ENCODE peak calls at places on chromosomes 1 and 21, in nine cellular contexts. N is GM23338, A is fibroblast of lung, Q is IMR-90, B is HCT116, S is K562, P is hepatocyte, O is DND-41, Y is astrocyte. U is an unnamed sample.
A peak's percentile ranks its signal among the peaks of the same experiment; 100 is the strongest.

GRCh38 chr1:227883641-227884301 is 64.0 kb downstream of the WNT9A start:
- DNase-seq in N (no peak), B (no peak), P (no peak), Y (no peak), S (no peak), A (no peak), O (no peak), Q (no peak), U (no peak)

GRCh38 chr1:12098786-12099185 is 35.7 kb downstream of the TNFRSF8 start:
- DNase-seq in P (no peak), O (no peak), Y (no peak), B (no peak), N (no peak), S (no peak), A (no peak), Q (peak; percentile 70), U (peak; percentile 50)

GRCh38 chr1:1431006-1431844 is 4.3 kb upstream of the VWA1 start:
- DNase-seq in A (no peak), N (no peak), O (no peak), Q (no peak), S (peak; percentile 70), B (no peak), P (no peak), Y (no peak), U (no peak)

GRCh38 chr1:179228783-179229213 is 679 bp downstream of the ABL2 start:
- DNase-seq in P (peak; percentile 69), Y (no peak), A (peak; percentile 21), O (peak; percentile 50), N (peak; percentile 78), S (peak; percentile 75), B (no peak), Q (peak; percentile 15), U (peak; percentile 6)

GRCh38 chr1:56481140-56481694 is 98.1 kb downstream of the PLPP3 start:
- DNase-seq in N (no peak), O (no peak), Y (no peak), A (no peak), B (no peak), P (no peak), S (peak; percentile 15), Q (no peak), U (no peak)

GRCh38 chr21:16084776-16085364 is 355.1 kb downstream of the USP25 start:
- DNase-seq in P (no peak), S (no peak), Y (peak; percentile 84), B (no peak), A (peak; percentile 82), O (no peak), N (no peak), Q (peak; percentile 70), U (peak; percentile 88)

GRCh38 chr1:223331929-223332328 is 32.0 kb downstream of the SUSD4 start:
- DNase-seq in N (no peak), P (no peak), Q (peak; percentile 72), S (no peak), A (no peak), Y (peak; percentile 85), O (no peak), B (peak; percentile 2), U (peak; percentile 74)

GRCh38 chr1:245735831-245736530 is 581.2 kb downstream of the KIF26B start:
- DNase-seq in A (peak; percentile 71), O (no peak), Y (peak; percentile 52), P (no peak), Q (peak; percentile 41), B (no peak), N (no peak), S (no peak), U (peak; percentile 11)

GRCh38 chr21:41952568-41953248 is 1.1 kb downstream of the C2CD2 start:
- DNase-seq in P (no peak), Y (no peak), N (peak; percentile 49), S (no peak), Q (peak; percentile 16), O (no peak), A (no peak), B (no peak), U (peak; percentile 37)

GRCh38 chr21:41951876-41952567 is 1.8 kb downstream of the C2CD2 start:
- DNase-seq in B (no peak), A (no peak), O (no peak), S (no peak), Q (no peak), N (no peak), P (no peak), Y (no peak), U (no peak)

GRCh38 chr21:41953249-41953830 is 478 bp downstream of the C2CD2 start:
- DNase-seq in Q (no peak), B (no peak), A (no peak), Y (no peak), S (no peak), O (no peak), P (peak; percentile 42), N (peak; percentile 32), U (peak; percentile 23)

GRCh38 chr21:41948901-41949300 is 4.9 kb downstream of the C2CD2 start:
- DNase-seq in P (no peak), O (no peak), S (no peak), Q (no peak), A (no peak), B (no peak), N (no peak), Y (no peak), U (no peak)

DNA sequence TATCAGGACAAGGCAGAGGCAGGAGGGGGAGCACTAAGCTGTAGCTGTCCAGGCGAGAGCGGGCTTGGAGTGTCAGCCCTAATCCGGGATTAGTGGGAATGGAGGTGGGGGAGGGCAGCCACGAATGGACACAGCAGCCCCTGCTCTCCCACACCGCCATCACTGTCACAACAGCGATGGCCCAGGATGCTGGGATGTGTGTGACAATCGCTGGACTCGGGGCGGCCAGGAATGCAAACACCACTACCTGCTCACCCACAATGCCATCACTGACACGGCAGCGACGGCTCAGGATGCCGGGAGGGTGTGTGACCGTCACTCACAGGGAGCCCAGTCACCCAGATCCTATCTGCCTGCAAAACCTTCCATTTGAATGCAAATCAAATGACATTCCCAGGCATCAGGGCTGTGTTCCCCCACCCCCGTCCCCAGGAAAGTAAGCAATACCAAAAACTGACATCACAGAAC is 2.8 kb downstream of the C2CD2 start:
- DNase-seq in O (no peak), Q (no peak), S (no peak), Y (no peak), A (no peak), B (no peak), N (peak; percentile 65), P (no peak), U (no peak)
- H3K4me3 ChIP-seq in O (no peak overlapping the region), Q (no peak overlapping the region), S (no peak overlapping the region), Y (no peak overlapping the region), A (no peak overlapping the region), B (no peak overlapping the region), N (peak overlapping the region; percentile 39), P (no peak overlapping the region), U (peak overlapping the region; percentile 76)

GRCh38 chr1:84587099-84587498 is 12.9 kb upstream of the CTBS start:
- DNase-seq in Y (no peak), B (no peak), Q (no peak), A (no peak), S (no peak), O (no peak), P (no peak), N (no peak), U (no peak)
- H3K4me2 ChIP-seq in Y (no peak overlapping the region), B (no peak overlapping the region), Q (no peak overlapping the region), A (no peak overlapping the region), S (no peak overlapping the region), O (no peak overlapping the region), P (no peak overlapping the region), N (no peak overlapping the region), U (no peak overlapping the region)

GRCh38 chr1:4171480-4172450 is 271.7 kb upstream of the C1orf174 start:
- DNase-seq in Y (no peak), S (no peak), Q (no peak), O (no peak), B (no peak), A (no peak), P (no peak), N (no peak), U (no peak)

GRCh38 chr1:4170953-4171352 is 270.9 kb upstream of the C1orf174 start:
- DNase-seq in N (no peak), Y (no peak), B (no peak), O (no peak), S (no peak), A (no peak), Q (no peak), P (no peak), U (no peak)

GRCh38 chr1:4174291-4175200 is 274.5 kb upstream of the C1orf174 start:
- DNase-seq in Q (no peak), S (peak; percentile 6), A (no peak), Y (no peak), N (no peak), P (no peak), O (no peak), B (no peak), U (no peak)

GRCh38 chr1:4173731-4174130 is 273.7 kb upstream of the C1orf174 start:
- DNase-seq in O (no peak), P (no peak), N (no peak), Y (no peak), S (no peak), Q (no peak), A (no peak), B (no peak), U (no peak)

DNA sequence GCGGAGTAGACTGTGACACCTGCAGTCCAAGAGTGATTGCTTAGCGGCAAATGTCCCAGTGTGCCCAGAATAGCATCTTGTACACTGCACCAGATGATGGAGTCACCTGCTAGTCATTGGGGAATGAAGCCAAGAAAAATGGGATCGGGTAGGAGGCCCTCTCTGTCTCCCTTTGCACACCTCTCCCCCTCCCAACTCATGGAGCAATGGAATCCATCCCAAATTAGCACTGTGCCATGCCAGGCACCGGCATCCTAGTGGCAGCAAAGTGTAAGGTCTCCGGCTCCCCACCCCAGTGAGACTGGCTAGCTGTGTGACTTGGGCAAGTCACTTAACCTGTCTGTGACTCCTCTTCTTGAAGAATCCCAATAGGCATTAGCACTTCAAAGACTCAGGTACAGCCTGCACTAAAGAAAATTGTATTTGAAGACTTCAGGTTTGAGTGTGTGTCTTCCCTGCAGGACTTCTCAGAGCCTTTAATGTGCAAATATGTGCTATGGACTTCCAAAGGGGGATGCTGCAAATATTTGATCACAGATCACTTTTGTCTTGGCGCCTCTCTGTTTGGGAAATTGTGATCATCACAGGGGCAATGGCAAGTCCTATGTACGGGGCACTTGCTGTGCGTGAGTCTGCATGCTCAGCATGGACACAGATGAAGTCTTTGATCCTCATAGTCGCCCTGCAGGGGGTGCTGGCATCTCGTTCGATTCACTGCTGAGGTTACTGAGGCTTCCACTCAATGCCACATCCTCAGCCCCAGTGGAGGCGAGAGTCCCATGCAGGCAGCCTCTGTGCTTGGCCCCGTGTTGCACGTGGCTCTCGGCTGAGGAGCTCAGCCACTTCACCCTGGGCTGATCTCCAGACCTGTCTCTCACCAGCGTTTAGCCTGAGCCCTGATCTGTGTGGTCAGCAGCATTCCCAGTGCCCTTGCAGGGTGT is 272.9 kb upstream of the C1orf174 start:
- DNase-seq in N (no peak), A (no peak), Q (no peak), S (no peak), O (peak; percentile 59), B (peak; percentile 10), Y (no peak), P (no peak), U (peak; percentile 10)
- TF ChIP-seq CTCF in N (no peak), A (no peak), Q (no peak), S (peak; percentile 15), O (peak; percentile 54), B (no peak), Y (no peak), P (no peak), U (no peak)

GRCh38 chr1:47709302-47710074 is 271.6 kb downstream of the FOXD2 start:
- DNase-seq in S (peak; percentile 49), O (no peak), N (peak; percentile 69), Q (no peak), P (peak; percentile 67), B (no peak), A (no peak), Y (no peak), U (no peak)

GRCh38 chr1:47711211-47711847 is 273.5 kb downstream of the FOXD2 start:
- DNase-seq in N (no peak), B (no peak), P (no peak), S (no peak), O (no peak), Y (no peak), A (no peak), Q (no peak), U (no peak)

GRCh38 chr1:47711848-47712492 is 274.1 kb downstream of the FOXD2 start:
- DNase-seq in N (no peak), O (no peak), Q (no peak), Y (no peak), S (no peak), P (no peak), A (no peak), B (no peak), U (no peak)

GRCh38 chr1:47708658-47709301 is 270.9 kb downstream of the FOXD2 start:
- DNase-seq in Q (no peak), O (no peak), A (no peak), S (no peak), Y (no peak), B (no peak), P (peak; percentile 60), N (peak; percentile 96), U (no peak)

GRCh38 chr1:47710075-47711071 is 272.5 kb downstream of the FOXD2 start:
- DNase-seq in A (peak; percentile 44), S (peak; percentile 95), Q (peak; percentile 37), Y (no peak), B (peak; percentile 28), O (no peak), N (peak; percentile 72), P (peak; percentile 85), U (peak; percentile 77)
- H3K4me3 ChIP-seq in A (peak overlapping the region; percentile 42), S (no peak overlapping the region), Q (no peak overlapping the region), Y (no peak overlapping the region), B (peak overlapping the region; percentile 40), O (no peak overlapping the region), N (peak overlapping the region; percentile 63), P (peak overlapping the region; percentile 45), U (peak overlapping the region; percentile 66)